ENCODE peak calls at places on chromosomes 2 and 18, in eight cellular contexts. Y is MCF 10A, W is endodermal cell, P is GM12891, Z is EH, V is left cardiac atrium, R is heart left ventricle, M is mesothelial cell of epicardium. A is an unnamed sample.

GRCh38 chr18:79164696-79165095 is 95.5 kb downstream of the ATP9B start:
- DNase-seq in Y (no peak), W (no peak), P (no peak), Z (peak), V (no peak), R (no peak), M (no peak), A (no peak)

GRCh38 chr2:53715568-53715967 is 52.0 kb upstream of the CHAC2 start:
- DNase-seq in Y (peak), W (no peak), P (no peak), Z (peak), V (no peak), R (no peak), M (no peak), A (no peak)

GRCh38 chr2:19600982-19601381 is 242.6 kb upstream of the OSR1 start:
- DNase-seq in Y (no peak), W (no peak), P (no peak), Z (no peak), V (no peak), R (no peak), M (no peak), A (no peak)

GRCh38 chr2:68157002-68157401 is 686 bp upstream of the PNO1 start:
- DNase-seq in Y (no peak), W (no peak), P (no peak), Z (no peak), V (no peak), R (no peak), M (peak), A (no peak)

GRCh38 chr2:209495855-209496585 is 72.2 kb downstream of the MAP2 start:
- DNase-seq in Y (peak), W (no peak), P (no peak), Z (peak), V (no peak), R (peak), M (no peak), A (peak)

GRCh38 chr18:20971886-20972267 is 139.7 kb downstream of the ROCK1 start:
- DNase-seq in Y (peak), W (no peak), P (no peak), Z (peak), V (no peak), R (no peak), M (no peak), A (no peak)

GRCh38 chr2:98907385-98907784 is 28.6 kb downstream of the CRACDL start:
- DNase-seq in Y (no peak), W (no peak), P (no peak), Z (no peak), V (no peak), R (no peak), M (no peak), A (no peak)

GRCh38 chr18:33440384-33441043 is at the start of gene CCDC178:
- DNase-seq in Y (no peak), W (peak), P (no peak), Z (no peak), V (peak), R (peak), M (peak), A (peak)

GRCh38 chr2:18171191-18172139 is 293.0 kb downstream of the KCNS3 start:
- DNase-seq in Y (peak), W (no peak), P (no peak), Z (peak), V (no peak), R (no peak), M (no peak), A (no peak)

GRCh38 chr2:223959688-223960087 is 2.4 kb downstream of the MRPL44 start:
- DNase-seq in Y (no peak), W (peak), P (no peak), Z (peak), V (no peak), R (no peak), M (no peak), A (no peak)

GRCh38 chr2:234694244-234695013 is 197.5 kb upstream of the ARL4C start:
- DNase-seq in Y (peak), W (peak), P (no peak), Z (peak), V (no peak), R (no peak), M (no peak), A (peak)

GRCh38 chr18:67938691-67939090 is 422.2 kb upstream of the DSEL start:
- DNase-seq in Y (no peak), W (no peak), P (no peak), Z (peak), V (no peak), R (no peak), M (no peak), A (no peak)

GRCh38 chr2:84708442-84708841 is 172.4 kb downstream of the TRABD2A start:
- DNase-seq in Y (no peak), W (no peak), P (no peak), Z (no peak), V (no peak), R (no peak), M (no peak), A (no peak)

GRCh38 chr2:227450921-227451654 is 20.9 kb upstream of the AGFG1 start:
- DNase-seq in Y (no peak), W (no peak), P (no peak), Z (no peak), V (no peak), R (no peak), M (no peak), A (no peak)

GRCh38 chr2:219625179-219625578 is 2.3 kb upstream of the SLC4A3 start:
- DNase-seq in Y (no peak), W (no peak), P (no peak), Z (no peak), V (no peak), R (no peak), M (no peak), A (no peak)

GRCh38 chr2:98560256-98560771 is 48.0 kb downstream of the COA5 start:
- DNase-seq in Y (peak), W (no peak), P (no peak), Z (peak), V (peak), R (peak), M (no peak), A (peak)

GRCh38 chr2:78892310-78892709 is 133.2 kb upstream of the REG3G start:
- DNase-seq in Y (no peak), W (no peak), P (no peak), Z (no peak), V (no peak), R (no peak), M (no peak), A (no peak)

GRCh38 chr2:207385903-207386302 is 143.9 kb upstream of the CREB1 start:
- DNase-seq in Y (peak), W (no peak), P (no peak), Z (peak), V (no peak), R (no peak), M (no peak), A (peak)

GRCh38 chr2:86621290-86621943 is 2.2 kb downstream of the RNF103 start:
- DNase-seq in Y (peak), W (no peak), P (no peak), Z (peak), V (no peak), R (no peak), M (no peak), A (no peak)

GRCh38 chr2:43224571-43225092 is 1.8 kb downstream of the ZFP36L2 start:
- DNase-seq in Y (no peak), W (peak), P (no peak), Z (peak), V (no peak), R (no peak), M (no peak), A (no peak)

GRCh38 chr18:69804776-69805501 is 142.7 kb downstream of the CD226 start:
- DNase-seq in Y (no peak), W (no peak), P (no peak), Z (no peak), V (no peak), R (no peak), M (no peak), A (no peak)

GRCh38 chr2:186841940-186842339 is 7.0 kb downstream of the ZSWIM2 start:
- DNase-seq in Y (no peak), W (no peak), P (no peak), Z (peak), V (no peak), R (no peak), M (no peak), A (peak)

GRCh38 chr2:161983896-161984295 is 90.1 kb downstream of the DPP4 start:
- DNase-seq in Y (no peak), W (no peak), P (no peak), Z (peak), V (no peak), R (no peak), M (no peak), A (no peak)

GRCh38 chr2:11333431-11334183 is 10.8 kb downstream of the ROCK2 start:
- DNase-seq in Y (no peak), W (no peak), P (no peak), Z (no peak), V (no peak), R (no peak), M (no peak), A (no peak)

GRCh38 chr18:24189664-24190346 is 50.9 kb downstream of the CABYR start:
- DNase-seq in Y (no peak), W (peak), P (no peak), Z (no peak), V (no peak), R (no peak), M (no peak), A (no peak)

GRCh38 chr2:240604291-240604938 is 17.9 kb downstream of the CAPN10 start:
- DNase-seq in Y (no peak), W (peak), P (peak), Z (peak), V (peak), R (peak), M (peak), A (no peak)

GRCh38 chr2:4670331-4670730 is 967.0 kb downstream of the DCDC2C start:
- DNase-seq in Y (no peak), W (no peak), P (no peak), Z (no peak), V (no peak), R (no peak), M (no peak), A (no peak)

GRCh38 chr2:240326246-240326645 is 109.2 kb upstream of the GPC1 start:
- DNase-seq in Y (no peak), W (peak), P (no peak), Z (peak), V (no peak), R (no peak), M (no peak), A (no peak)

GRCh38 chr18:2146092-2146491 is 425.2 kb downstream of the METTL4 start:
- DNase-seq in Y (no peak), W (no peak), P (no peak), Z (no peak), V (no peak), R (no peak), M (no peak), A (no peak)

GRCh38 chr2:102427249-102427648 is 4.3 kb downstream of the IL18RAP start:
- DNase-seq in Y (no peak), W (no peak), P (no peak), Z (no peak), V (no peak), R (no peak), M (no peak), A (no peak)

GRCh38 chr2:39142012-39142346 is 21.1 kb upstream of the SOS1 start:
- DNase-seq in Y (no peak), W (no peak), P (no peak), Z (no peak), V (no peak), R (no peak), M (no peak), A (no peak)